ENCODE peak calls at places on chromosomes 11 and 22, in five cellular contexts. O, A, U, M and W are unnamed samples.

GRCh38 chr11:121557348-121557747 is 104.6 kb upstream of the SORL1-AS1 start:
- ATAC-seq in O (no peak), A (no peak), U (peak; percentile 95), M (no peak), W (no peak)

GRCh38 chr11:2314525-2315394 is 12.9 kb downstream of the TSPAN32 start:
- ATAC-seq in O (no peak), A (peak; percentile 70), U (no peak), M (no peak), W (peak; percentile 88)

GRCh38 chr11:128724891-128725611 is 31.2 kb downstream of the FLI1 start:
- ATAC-seq in O (no peak), A (no peak), U (peak; percentile 32), M (no peak), W (no peak)

GRCh38 chr22:41320416-41321240 is 19.3 kb downstream of the ZC3H7B start:
- ATAC-seq in O (no peak), A (no peak), U (no peak), M (no peak), W (no peak)

GRCh38 chr22:44039566-44040171 is 15.6 kb downstream of the PARVB start:
- ATAC-seq in O (no peak), A (no peak), U (no peak), M (no peak), W (no peak)

GRCh38 chr11:69899957-69900821 is 81.0 kb upstream of the FGF3 start:
- ATAC-seq in O (peak; percentile 80), A (no peak), U (no peak), M (peak; percentile 77), W (no peak)

GRCh38 chr22:28997342-28997741 is 64.3 kb downstream of the C22orf31 start:
- ATAC-seq in O (no peak), A (no peak), U (no peak), M (no peak), W (no peak)

GRCh38 chr11:118045191-118045590 is 31.7 kb upstream of the TMPRSS4 start:
- ATAC-seq in O (no peak), A (no peak), U (peak; percentile 30), M (no peak), W (no peak)

GRCh38 chr11:46845440-46845739 is 690 bp downstream of the CKAP5 start:
- ATAC-seq in O (no peak), A (no peak), U (no peak), M (no peak), W (no peak)

GRCh38 chr22:37410174-37411055 is 16.9 kb downstream of the ELFN2 start:
- ATAC-seq in O (no peak), A (peak; percentile 55), U (no peak), M (no peak), W (no peak)

GRCh38 chr11:57199330-57199729 is 17.6 kb downstream of the LRRC55 start:
- ATAC-seq in O (no peak), A (no peak), U (no peak), M (peak; percentile 89), W (no peak)

GRCh38 chr11:76745561-76746207 is 37.5 kb upstream of the TSKU start:
- ATAC-seq in O (peak; percentile 93), A (no peak), U (no peak), M (peak; percentile 36), W (no peak)

GRCh38 chr11:111976614-111977140 is 39.5 kb downstream of the DIXDC1 start:
- ATAC-seq in O (no peak), A (peak; percentile 38), U (no peak), M (no peak), W (peak; percentile 80)

GRCh38 chr22:28734393-28734792 is 7.2 kb downstream of the CHEK2 start:
- ATAC-seq in O (no peak), A (peak; percentile 34), U (no peak), M (no peak), W (no peak)

GRCh38 chr11:80477178-80477577 is 1036.3 kb upstream of the TENM4 start:
- ATAC-seq in O (no peak), A (no peak), U (no peak), M (no peak), W (no peak)

GRCh38 chr11:90256404-90257157 is 33.7 kb upstream of the CHORDC1 start:
- ATAC-seq in O (peak; percentile 57), A (no peak), U (peak; percentile 44), M (peak; percentile 31), W (no peak)

GRCh38 chr11:75031771-75032549 is 43.2 kb downstream of the NEU3 start:
- ATAC-seq in O (peak; percentile 82), A (peak; percentile 47), U (peak; percentile 88), M (peak; percentile 95), W (peak; percentile 29)

GRCh38 chr11:15688351-15688792 is 573.6 kb downstream of the INSC start:
- ATAC-seq in O (no peak), A (no peak), U (no peak), M (peak; percentile 36), W (no peak)

GRCh38 chr22:30602049-30602448 is 4.9 kb upstream of the TCN2 start:
- ATAC-seq in O (peak; percentile 28), A (no peak), U (peak; percentile 56), M (no peak), W (no peak)

GRCh38 chr11:36361901-36362391 is 65.9 kb downstream of the PRR5L start:
- ATAC-seq in O (no peak), A (no peak), U (no peak), M (no peak), W (no peak)

GRCh38 chr22:26610983-26611382 is 6.8 kb downstream of the CRYBB1 start:
- ATAC-seq in O (no peak), A (peak; percentile 46), U (peak; percentile 51), M (no peak), W (no peak)

GRCh38 chr11:4095509-4096230 is 1.1 kb downstream of the RRM1 start:
- ATAC-seq in O (peak; percentile 31), A (no peak), U (peak; percentile 39), M (peak; percentile 7), W (peak; percentile 25)

GRCh38 chr22:30029512-30029911 is 50.8 kb upstream of the HORMAD2 start:
- ATAC-seq in O (no peak), A (no peak), U (no peak), M (no peak), W (no peak)

GRCh38 chr22:49992921-49993648 is 19.5 kb downstream of the IL17REL start:
- ATAC-seq in O (peak; percentile 97), A (peak; percentile 77), U (peak; percentile 99), M (peak; percentile 92), W (peak; percentile 62)

GRCh38 chr11:78061921-78062311 is 1.7 kb upstream of the THRSP start:
- ATAC-seq in O (peak; percentile 78), A (peak; percentile 26), U (no peak), M (peak; percentile 73), W (peak; percentile 35)

GRCh38 chr11:88597387-88597786 is 259.9 kb upstream of the CTSC start:
- ATAC-seq in O (no peak), A (no peak), U (no peak), M (no peak), W (no peak)

GRCh38 chr11:34223021-34223813 is 117.8 kb downstream of the NAT10 start:
- ATAC-seq in O (peak; percentile 44), A (peak; percentile 42), U (no peak), M (peak; percentile 16), W (peak; percentile 83)

GRCh38 chr11:132245558-132246385 is 875.4 kb downstream of the NTM start:
- ATAC-seq in O (no peak), A (no peak), U (no peak), M (no peak), W (no peak)

GRCh38 chr11:12249590-12250260 is 127.6 kb upstream of the PARVA start:
- ATAC-seq in O (no peak), A (no peak), U (no peak), M (no peak), W (peak; percentile 35)
- TF ChIP-seq EP300 in O (no peak), A (no peak), U (no peak), M (no peak), W (no peak)

GRCh38 chr11:29251738-29252137 is 765.1 kb downstream of the KCNA4 start:
- ATAC-seq in O (no peak), A (no peak), U (peak; percentile 93), M (no peak), W (no peak)

GRCh38 chr11:29255401-29255800 is 761.4 kb downstream of the KCNA4 start:
- ATAC-seq in O (no peak), A (no peak), U (peak; percentile 4), M (no peak), W (no peak)

DNA sequence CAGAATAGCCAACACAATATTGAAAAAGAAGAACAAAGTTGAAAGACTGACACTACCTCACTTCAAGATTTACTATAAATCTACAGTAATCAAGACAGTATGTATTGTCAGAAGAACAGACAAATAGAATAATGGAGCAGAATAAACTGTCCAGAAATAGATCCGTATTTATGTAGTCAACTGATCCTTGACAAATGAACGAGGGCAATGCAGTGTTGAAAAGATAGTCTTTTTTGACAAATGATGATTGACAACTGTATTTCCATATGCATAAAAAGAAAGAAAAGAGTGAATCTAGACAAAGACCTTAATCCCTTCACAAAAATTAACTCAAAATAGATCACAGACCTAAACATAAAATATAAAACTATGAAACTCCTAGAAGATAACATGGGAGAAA is 767.1 kb downstream of the KCNA4 start:
- ATAC-seq in O (no peak), A (no peak), U (no peak), M (no peak), W (no peak)
- TF ChIP-seq POLR2AphosphoS5 in O (no peak), A (no peak), U (no peak), M (no peak), W (no peak)

GRCh38 chr11:68818181-68818580 is 23.5 kb downstream of the CPT1A start:
- ATAC-seq in O (no peak), A (no peak), U (no peak), M (peak; percentile 30), W (no peak)

GRCh38 chr11:68819362-68819761 is 22.4 kb downstream of the CPT1A start:
- ATAC-seq in O (no peak), A (no peak), U (no peak), M (no peak), W (no peak)

GRCh38 chr11:68816251-68816776 is 25.4 kb downstream of the CPT1A start:
- ATAC-seq in O (no peak), A (no peak), U (no peak), M (no peak), W (no peak)

GRCh38 chr11:68817554-68817953 is 24.2 kb downstream of the CPT1A start:
- ATAC-seq in O (no peak), A (no peak), U (no peak), M (no peak), W (no peak)

DNA sequence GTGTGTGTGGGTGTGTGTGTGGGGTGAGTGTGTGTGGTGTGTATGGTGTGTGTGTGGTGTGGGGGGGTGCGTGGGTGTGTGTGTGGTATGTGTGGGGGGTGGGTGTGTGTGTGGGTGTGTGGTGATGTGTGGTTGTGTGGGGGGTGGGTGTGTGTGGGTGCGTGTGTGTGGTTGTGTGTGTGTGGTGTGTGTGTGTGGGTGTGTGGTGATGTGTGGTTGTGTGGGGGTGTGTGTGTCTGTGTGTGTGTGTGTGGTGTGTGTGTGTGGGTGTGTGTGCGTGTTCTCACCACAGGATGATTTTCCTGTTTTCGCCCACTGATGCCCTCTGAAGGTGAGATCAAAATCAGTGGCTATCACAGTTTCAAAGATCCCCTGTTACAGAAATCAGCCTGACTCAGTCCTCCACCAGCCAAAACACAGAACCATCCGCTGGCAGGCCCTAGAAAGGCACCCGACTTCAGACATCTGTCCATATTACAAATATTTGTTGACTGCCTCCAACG is 24.7 kb downstream of the CPT1A start:
- ATAC-seq in O (no peak), A (peak; percentile 11), U (no peak), M (no peak), W (no peak)
- H3K4me1 ChIP-seq in O (no peaks in the 10 kb centered on the region), A (peaks cover 3% of the 10 kb centered on the region), U (no peaks in the 10 kb centered on the region), M (no peaks in the 10 kb centered on the region), W (peaks cover 37% of the 10 kb centered on the region)

GRCh38 chr22:33969052-33969451 is 48.8 kb upstream of the LARGE1 start:
- ATAC-seq in O (no peak), A (no peak), U (no peak), M (no peak), W (no peak)

GRCh38 chr22:33975841-33976240 is 55.6 kb upstream of the LARGE1 start:
- ATAC-seq in O (no peak), A (no peak), U (no peak), M (no peak), W (no peak)

GRCh38 chr22:33971561-33971961 is 51.3 kb upstream of the LARGE1 start:
- ATAC-seq in O (no peak), A (no peak), U (no peak), M (no peak), W (peak; percentile 22)
- TF ChIP-seq EP300 in O (no peak), A (no peak), U (no peak), M (no peak), W (no peak)